ENCODE peak calls at places on chromosomes 2 and 18, in five cellular contexts. S, Y, L, U and D are unnamed samples.

GRCh38 chr2:10732924-10733583 is 11.6 kb downstream of the ATP6V1C2 start:
- DNase-seq in U (no peak), S (no peak), L (no peak), Y (no peak), D (no peak)

GRCh38 chr2:7963787-7964186 is 718.1 kb upstream of the ID2 start:
- DNase-seq in Y (no peak), S (no peak), U (no peak), L (no peak), D (no peak)

GRCh38 chr18:74512321-74513053 is 16.3 kb downstream of the CNDP2 start:
- DNase-seq in U (no peak), S (no peak), L (peak), Y (no peak), D (no peak)

GRCh38 chr2:235945608-235946140 is 222.5 kb downstream of the GBX2 start:
- DNase-seq in L (no peak), S (no peak), Y (no peak), U (no peak), D (no peak)

GRCh38 chr18:50518787-50519520 is 40.9 kb upstream of the MAPK4 start:
- DNase-seq in Y (no peak), L (no peak), S (no peak), U (no peak), D (no peak)

GRCh38 chr2:224754129-224754528 is 38.0 kb upstream of the CCDC195 start:
- DNase-seq in L (no peak), U (no peak), S (no peak), Y (no peak), D (no peak)

GRCh38 chr2:25707927-25708326 is 34.5 kb upstream of the DTNB start:
- DNase-seq in U (no peak), Y (no peak), L (no peak), S (no peak), D (no peak)

GRCh38 chr2:181070119-181070833 is 89.9 kb downstream of the UBE2E3 start:
- DNase-seq in S (no peak), U (peak), Y (no peak), L (no peak), D (no peak)

GRCh38 chr2:237691200-237691907 is 64.0 kb downstream of the LRRFIP1 start:
- DNase-seq in Y (peak), L (no peak), U (no peak), S (peak), D (no peak)

GRCh38 chr2:168183308-168183997 is 63.9 kb downstream of the STK39 start:
- DNase-seq in Y (no peak), L (no peak), U (no peak), S (no peak), D (no peak)

GRCh38 chr18:54127759-54128378 is 96.6 kb downstream of the MBD2 start:
- DNase-seq in U (peak), S (peak), Y (peak), L (peak), D (no peak)

GRCh38 chr2:151886235-151886634 is 58.0 kb upstream of the ARL5A start:
- DNase-seq in U (no peak), S (no peak), L (no peak), Y (no peak), D (no peak)

GRCh38 chr2:26534098-26534864 is 56.4 kb upstream of the OTOF start:
- DNase-seq in U (no peak), L (no peak), Y (no peak), S (no peak), D (no peak)

GRCh38 chr2:37230581-37230980 is 815 bp downstream of the CEBPZ start:
- DNase-seq in L (no peak), U (peak), Y (no peak), S (no peak), D (no peak)

GRCh38 chr2:232667989-232668583 is 29.0 kb upstream of the GIGYF2 start:
- DNase-seq in U (no peak), S (no peak), L (no peak), Y (no peak), D (no peak)

GRCh38 chr2:168254158-168254935 is 7.0 kb upstream of the STK39 start:
- DNase-seq in S (no peak), Y (no peak), U (no peak), L (no peak), D (no peak)

GRCh38 chr18:65994294-65994693 is 243.5 kb downstream of the CDH7 start:
- DNase-seq in U (no peak), S (no peak), L (no peak), Y (no peak), D (no peak)

GRCh38 chr2:86808315-86809161 is 17.8 kb upstream of the CD8A start:
- DNase-seq in U (peak), L (peak), Y (peak), S (peak), D (peak)

GRCh38 chr2:142041105-142041504 is 89.7 kb downstream of the LRP1B start:
- DNase-seq in Y (no peak), L (no peak), U (no peak), S (no peak), D (no peak)

GRCh38 chr2:18719978-18720775 is 130.8 kb upstream of the NT5C1B start:
- DNase-seq in S (no peak), L (no peak), U (peak), Y (no peak), D (no peak)

GRCh38 chr2:238954841-238955521 is 107.1 kb downstream of the TWIST2 start:
- DNase-seq in S (no peak), L (no peak), Y (no peak), U (no peak), D (no peak)

GRCh38 chr2:73087311-73087710 is 15.8 kb upstream of the SFXN5 start:
- DNase-seq in U (no peak), S (no peak), L (no peak), Y (no peak), D (no peak)

GRCh38 chr2:128787616-128788015 is 468.9 kb upstream of the HS6ST1 start:
- DNase-seq in S (no peak), L (no peak), Y (no peak), U (no peak), D (no peak)

GRCh38 chr2:199690225-199690624 is 160.8 kb downstream of the FTCDNL1 start:
- DNase-seq in Y (no peak), S (no peak), U (no peak), L (no peak), D (no peak)

GRCh38 chr18:10169064-10169562 is 255.3 kb downstream of the VAPA start:
- DNase-seq in L (no peak), U (no peak), Y (no peak), S (no peak), D (no peak)

GRCh38 chr2:152418688-152419087 is 83.7 kb downstream of the FMNL2 start:
- DNase-seq in U (no peak), L (peak), Y (no peak), S (no peak), D (no peak)

DNA sequence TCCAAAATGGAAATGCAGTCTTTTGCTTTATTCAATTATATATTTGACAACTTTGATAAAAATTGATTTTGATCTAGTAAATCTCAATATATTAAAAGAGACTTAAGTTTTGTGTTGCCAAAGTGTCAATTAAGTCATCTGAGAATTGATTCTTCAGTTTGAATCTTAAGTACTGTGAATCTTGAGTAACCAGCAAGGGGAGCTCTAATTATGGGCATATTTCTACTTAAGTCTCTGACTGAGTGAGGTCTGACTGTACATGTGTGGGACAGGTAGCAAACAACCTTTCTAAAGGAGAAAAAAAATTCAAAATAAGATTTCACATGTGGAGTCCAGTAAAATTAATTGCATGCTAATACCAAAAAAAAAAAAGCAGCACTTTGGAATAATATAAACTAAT is 503.7 kb upstream of the SLC8A1 start:
- DNase-seq in L (no peak), U (no peak), S (no peak), Y (no peak), D (no peak)
- TF ChIP-seq CTCF in L (no peak), U (no peak), S (no peak), Y (no peak), D (no peak)

GRCh38 chr2:61013382-61013781 is 4.1 kb upstream of the PEX13 start:
- DNase-seq in L (no peak), U (no peak), Y (no peak), S (no peak), D (no peak)
- TF ChIP-seq CTCF in L (no peak), U (no peak), Y (no peak), S (no peak), D (no peak)

DNA sequence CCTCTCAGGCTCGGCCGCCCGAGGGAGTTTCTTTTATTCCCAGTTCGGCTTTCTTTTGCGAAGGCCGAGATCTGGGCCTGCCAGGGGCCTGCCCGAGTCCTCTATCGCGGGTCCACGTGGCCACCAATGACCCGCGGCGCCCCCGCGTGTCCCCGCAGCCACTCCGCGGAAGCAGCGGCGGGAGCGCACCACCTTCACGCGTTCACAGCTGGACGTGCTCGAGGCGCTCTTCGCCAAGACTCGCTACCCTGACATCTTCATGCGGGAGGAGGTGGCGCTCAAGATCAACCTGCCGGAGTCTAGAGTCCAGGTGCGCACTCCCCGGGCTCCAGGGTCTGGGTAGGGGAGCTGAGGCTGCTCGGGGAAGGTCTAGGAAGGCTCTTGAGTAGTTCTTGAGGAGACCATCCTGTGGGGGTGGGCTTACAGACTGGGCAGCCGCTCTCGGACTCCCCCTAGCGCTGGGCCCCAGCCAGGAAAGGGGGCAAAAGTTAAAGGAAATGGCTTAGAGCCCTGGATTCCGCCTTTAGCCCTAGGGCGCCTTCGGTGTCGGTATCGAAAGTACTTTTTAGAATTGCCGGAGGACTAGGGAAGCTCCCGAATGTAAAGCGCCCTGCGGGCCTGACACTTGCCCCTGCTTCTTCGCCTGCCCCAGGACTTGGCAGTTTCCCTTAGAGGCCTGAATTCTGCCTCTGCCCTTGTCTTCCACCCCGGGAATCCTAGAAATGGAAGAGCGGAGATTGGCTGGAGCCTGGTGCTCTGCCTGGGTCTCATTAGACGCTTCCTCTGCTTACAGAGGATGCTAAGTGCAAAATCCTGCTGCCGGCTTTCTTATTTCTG is 3.5 kb downstream of the OTX1 start:
- DNase-seq in S (peak), L (no peak), Y (peak), U (no peak), D (peak)
- TF ChIP-seq CTCF in S (peak), L (no peak), Y (peak), U (no peak), D (peak)

GRCh38 chr2:191642541-191642940 is 35.4 kb upstream of the NABP1 start:
- DNase-seq in U (no peak), S (no peak), Y (no peak), L (no peak), D (no peak)
- TF ChIP-seq CTCF in U (no peak), S (no peak), Y (no peak), L (no peak), D (no peak)